ENCODE peak calls at places on chromosomes 1 and 21, in five cellular contexts. R is cardiac muscle cell, F is AG10803, G is upper lobe of right lung, U is retinal pigment epithelial cell. K is an unnamed sample.

GRCh38 chr1:243628476-243628907 is 221.6 kb downstream of the AKT3 start:
- DNase-seq in F (no peak), G (no peak), R (no peak), U (no peak), K (no peak)

GRCh38 chr1:7574121-7575040 is 196.7 kb upstream of the VAMP3 start:
- DNase-seq in R (no peak), U (no peak), F (no peak), G (peak), K (no peak)

GRCh38 chr1:4017636-4018365 is 117.7 kb upstream of the C1orf174 start:
- DNase-seq in R (no peak), U (no peak), G (no peak), F (no peak), K (no peak)

GRCh38 chr1:58721247-58721820 is 21.5 kb upstream of the MYSM1 start:
- DNase-seq in G (no peak), F (peak), U (no peak), R (no peak), K (peak)

GRCh38 chr1:235266325-235266724 is 61.7 kb downstream of the ARID4B start:
- DNase-seq in R (no peak), F (peak), G (no peak), U (no peak), K (no peak)

GRCh38 chr21:34635307-34635706 is 20.4 kb upstream of the RCAN1 start:
- DNase-seq in R (no peak), U (no peak), F (no peak), G (no peak), K (no peak)

GRCh38 chr1:11134352-11135266 is 34.9 kb upstream of the EXOSC10 start:
- DNase-seq in G (no peak), F (peak), U (no peak), R (no peak), K (peak)

GRCh38 chr1:111503585-111504060 is at the start of the genes ADORA3 and TMIGD3:
- DNase-seq in F (no peak), U (no peak), G (no peak), R (no peak), K (no peak)

GRCh38 chr21:42360317-42360716 is 6.0 kb downstream of the TFF1 start:
- DNase-seq in U (no peak), R (no peak), F (no peak), G (no peak), K (no peak)

GRCh38 chr1:9687876-9688582 is 36.5 kb downstream of the PIK3CD start:
- DNase-seq in G (peak), F (no peak), U (no peak), R (peak), K (no peak)

GRCh38 chr1:17704176-17704575 is 51.0 kb upstream of the ACTL8 start:
- DNase-seq in R (no peak), F (no peak), G (no peak), U (no peak), K (no peak)

GRCh38 chr1:87117761-87118160 is 203.3 kb downstream of the HS2ST1 start:
- DNase-seq in U (no peak), R (no peak), G (no peak), F (peak), K (no peak)

GRCh38 chr1:175217674-175218073 is 25.1 kb upstream of the KIAA0040 start:
- DNase-seq in U (no peak), G (no peak), R (no peak), F (no peak), K (no peak)

GRCh38 chr1:17162941-17163340 is 42.0 kb upstream of the PADI1 start:
- DNase-seq in G (no peak), F (no peak), U (no peak), R (no peak), K (peak)

GRCh38 chr1:155134858-155135415 is 715 bp upstream of the SLC50A1 start:
- DNase-seq in R (peak), F (peak), G (peak), U (peak), K (peak)

GRCh38 chr1:56034222-56034621 is 545.1 kb downstream of the PLPP3 start:
- DNase-seq in U (no peak), R (no peak), G (no peak), F (peak), K (no peak)

GRCh38 chr21:43864806-43865470 is at the start of gene AGPAT3:
- DNase-seq in U (no peak), G (no peak), R (peak), F (peak), K (no peak)

GRCh38 chr1:36166938-36167910 is 11.3 kb downstream of the MAP7D1 start:
- DNase-seq in G (no peak), R (no peak), F (peak), U (no peak), K (peak)

GRCh38 chr1:212225871-212226302 is 59.3 kb upstream of the PPP2R5A start:
- DNase-seq in U (no peak), R (no peak), G (no peak), F (no peak), K (no peak)

GRCh38 chr1:87252406-87252805 is 76.3 kb upstream of the LMO4 start:
- DNase-seq in R (no peak), U (no peak), G (no peak), F (peak), K (peak)

GRCh38 chr1:244858357-244858756 is 6.0 kb downstream of the HNRNPU start:
- DNase-seq in F (no peak), U (no peak), R (no peak), G (no peak), K (no peak)

GRCh38 chr1:155623357-155623756 is 13.3 kb downstream of the MSTO1 start:
- DNase-seq in F (no peak), G (no peak), R (no peak), U (no peak), K (no peak)

GRCh38 chr1:216119600-216119999 is 303.6 kb downstream of the USH2A start:
- DNase-seq in F (peak), U (peak), G (no peak), R (peak), K (peak)
- TF ChIP-seq CTCF in F (peak), U (peak), G (peak), R (peak), K (peak)

GRCh38 chr1:228706305-228706704 is 29.0 kb upstream of the RHOU start:
- DNase-seq in U (no peak), R (no peak), G (no peak), F (no peak), K (no peak)
- H3K4me3 ChIP-seq in U (no peak), R (no peak), G (no peak), F (no peak), K (no peak)

GRCh38 chr1:21655259-21655658 is 13.9 kb downstream of the RAP1GAP start:
- DNase-seq in U (no peak), F (no peak), R (no peak), G (no peak), K (no peak)

GRCh38 chr1:21659099-21659923 is 9.8 kb downstream of the RAP1GAP start:
- DNase-seq in R (peak), F (peak), G (peak), U (peak), K (peak)

GRCh38 chr1:21655748-21656147 is 13.4 kb downstream of the RAP1GAP start:
- DNase-seq in G (peak), F (no peak), U (no peak), R (no peak), K (peak)

GRCh38 chr1:21659924-21660326 is 9.2 kb downstream of the RAP1GAP start:
- DNase-seq in R (no peak), G (peak), U (no peak), F (no peak), K (no peak)

DNA sequence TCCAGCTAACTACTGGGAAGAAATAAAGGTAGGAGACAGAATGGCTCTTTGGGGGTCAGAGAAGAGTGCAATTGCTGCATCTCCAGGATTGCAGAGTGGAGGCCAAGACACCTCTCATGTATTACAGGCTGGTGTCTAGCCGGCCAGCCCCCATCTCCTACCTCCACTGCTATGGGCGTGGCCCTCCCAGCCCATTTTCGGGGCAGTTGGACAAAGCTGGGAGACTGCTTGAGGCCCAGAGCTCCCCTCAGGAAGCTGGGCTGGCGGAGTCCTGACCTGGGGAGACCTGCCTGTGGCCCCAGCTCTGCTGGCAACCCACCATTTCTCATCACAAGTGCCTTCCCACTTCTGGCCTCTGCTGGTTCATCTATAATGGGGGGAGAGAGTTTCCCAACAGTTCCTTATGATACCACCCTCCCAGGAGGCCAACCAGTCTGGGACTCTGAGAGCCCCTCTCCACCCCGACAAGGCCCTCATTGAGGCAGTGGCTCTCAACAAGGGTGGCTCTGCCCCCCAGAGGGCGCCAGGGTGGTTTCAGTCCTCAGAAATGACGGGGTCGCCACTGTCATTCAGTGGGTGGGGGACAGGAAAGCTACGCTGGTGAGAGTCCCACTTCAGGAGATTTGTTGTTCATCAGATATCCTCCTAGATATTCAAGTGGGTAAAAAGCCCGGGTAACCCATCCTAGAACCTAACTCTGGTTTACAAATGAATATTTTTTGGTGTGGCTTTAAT is 11.5 kb downstream of the RAP1GAP start:
- DNase-seq in U (no peak), F (no peak), R (no peak), G (no peak), K (no peak)
- TF ChIP-seq CTCF in U (peak), F (no peak), R (no peak), G (no peak), K (no peak)

GRCh38 chr1:113768916-113769598 is 9.8 kb upstream of the PHTF1 start:
- DNase-seq in G (no peak), R (no peak), U (no peak), F (no peak), K (no peak)
- H3K4me3 ChIP-seq in G (no peak), R (no peak), U (no peak), F (no peak), K (no peak)

GRCh38 chr1:5705751-5706150 is 286.5 kb downstream of the NPHP4 start:
- DNase-seq in R (no peak), G (no peak), U (no peak), F (no peak), K (no peak)

GRCh38 chr1:5708266-5708978 is 283.8 kb downstream of the NPHP4 start:
- DNase-seq in F (no peak), G (no peak), U (no peak), R (no peak), K (no peak)

GRCh38 chr1:5709461-5709860 is 282.8 kb downstream of the NPHP4 start:
- DNase-seq in R (no peak), G (no peak), F (no peak), U (no peak), K (no peak)

GRCh38 chr1:5706239-5706638 is 286.0 kb downstream of the NPHP4 start:
- DNase-seq in G (no peak), U (no peak), F (no peak), R (no peak), K (no peak)

DNA sequence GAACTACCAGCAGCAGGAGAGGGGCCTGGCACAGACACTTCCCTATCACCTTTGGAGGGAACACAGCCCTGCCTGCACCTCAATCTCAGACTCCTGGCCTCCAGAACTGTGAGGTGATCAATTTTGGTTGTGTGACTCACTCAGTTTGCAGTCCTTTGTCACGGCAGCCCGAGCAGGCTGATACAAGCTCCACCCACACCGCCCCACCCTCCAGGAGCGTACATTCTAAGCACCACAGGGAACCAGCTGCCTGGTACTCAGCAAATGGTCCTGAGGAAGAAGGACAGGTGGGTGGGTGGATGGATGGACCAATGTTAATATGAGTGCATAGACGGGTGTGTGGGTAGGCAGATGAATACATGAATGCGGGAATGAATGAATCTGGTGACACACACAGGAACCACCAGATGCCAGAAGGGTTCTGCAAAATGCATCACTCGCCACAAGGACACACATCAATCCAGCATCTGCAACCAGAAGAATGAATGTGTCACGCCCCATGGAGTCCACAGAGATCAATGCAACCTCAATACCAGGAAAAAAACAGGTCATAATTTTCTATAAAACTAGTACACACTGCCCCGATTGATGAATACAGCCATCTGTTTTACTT is 284.6 kb downstream of the NPHP4 start:
- DNase-seq in G (no peak), F (no peak), U (no peak), R (no peak), K (peak)
- TF ChIP-seq CTCF in G (no peak), F (no peak), U (no peak), R (no peak), K (no peak)

GRCh38 chr1:214445201-214445600 is 106.2 kb downstream of the PTPN14 start:
- DNase-seq in R (no peak), F (peak), U (no peak), G (no peak), K (no peak)
- H3K4me3 ChIP-seq in R (no peak), F (peak), U (no peak), G (no peak), K (no peak)

GRCh38 chr1:21217812-21218596 is 41.3 kb upstream of the EIF4G3 start:
- DNase-seq in G (no peak), U (no peak), F (no peak), R (peak), K (no peak)
- TF ChIP-seq CTCF in G (peak), U (peak), F (peak), R (peak), K (peak)

GRCh38 chr1:178091986-178092745 is 1.7 kb upstream of the RASAL2 start:
- DNase-seq in R (no peak), G (no peak), U (peak), F (peak), K (peak)
- H3K4me3 ChIP-seq in R (no peak), G (no peak), U (no peak), F (peak), K (no peak)

K was measured in bronchial epithelial cell.